ENCODE peak calls at places on chromosome 19, in four cellular contexts. O, R, Z and Y are unnamed samples.
A peak's percentile ranks its signal among the peaks of the same experiment; 100 is the strongest.

GRCh38 chr19:39681416-39681815 is 22.9 kb upstream of the LGALS14 start:
- DNase-seq in O (no peak), Z (no peak), R (no peak), Y (no peak)

GRCh38 chr19:55231391-55232283 is 3.1 kb upstream of the TMEM86B start:
- DNase-seq in O (no peak), Z (no peak), R (no peak), Y (no peak)

GRCh38 chr19:55447421-55448174 is 4.5 kb upstream of the SHISA7 start:
- DNase-seq in O (peak; percentile 58), Z (no peak), R (peak; percentile 50), Y (peak; percentile 65)

GRCh38 chr19:40217921-40218890 is at the start of gene TTC9B:
- DNase-seq in O (no peak), R (no peak), Z (no peak), Y (no peak)

GRCh38 chr19:52542984-52543664 is 15.7 kb downstream of the ZNF808 start:
- DNase-seq in R (no peak), O (no peak), Z (no peak), Y (no peak)

GRCh38 chr19:44807652-44808462 is 1.0 kb upstream of the BCAM start:
- DNase-seq in O (peak; percentile 66), R (peak; percentile 53), Z (no peak), Y (no peak)

GRCh38 chr19:55146078-55146647 is 2.8 kb downstream of the TNNT1 start:
- DNase-seq in R (no peak), Z (no peak), O (peak; percentile 67), Y (peak; percentile 26)

GRCh38 chr19:662207-662961 is 630 bp downstream of the RNF126 start:
- DNase-seq in O (peak; percentile 43), Z (peak; percentile 96), R (peak; percentile 47), Y (no peak)

GRCh38 chr19:33468361-33469170 is 53.0 kb downstream of the PEPD start:
- DNase-seq in R (no peak), Z (peak; percentile 54), O (no peak), Y (no peak)

GRCh38 chr19:8161135-8161646 is 11.8 kb upstream of the FBN3 start:
- DNase-seq in Z (no peak), O (no peak), R (no peak), Y (peak; percentile 62)

GRCh38 chr19:18683955-18684641 is 618 bp downstream of the CRTC1 start:
- DNase-seq in O (no peak), R (no peak), Z (no peak), Y (no peak)

GRCh38 chr19:43675269-43675879 is 5.4 kb upstream of the PLAUR start:
- DNase-seq in Z (no peak), R (peak; percentile 99), O (peak; percentile 96), Y (no peak)

GRCh38 chr19:8846819-8847218 is 14.6 kb downstream of the MBD3L1 start:
- DNase-seq in O (no peak), Z (no peak), R (no peak), Y (no peak)

GRCh38 chr19:48445256-48445605 is 552 bp upstream of the GRWD1 start:
- DNase-seq in O (peak; percentile 70), R (peak; percentile 91), Z (no peak), Y (no peak)

GRCh38 chr19:44720945-44721344 is 22.0 kb downstream of the CEACAM16 start:
- DNase-seq in Z (no peak), O (no peak), R (no peak), Y (no peak)

GRCh38 chr19:42028304-42029216 is 34.5 kb upstream of the ATP1A3 start:
- DNase-seq in R (no peak), Z (no peak), O (peak; percentile 36), Y (no peak)

GRCh38 chr19:45872095-45872919 is 8.2 kb downstream of the FOXA3 start:
- DNase-seq in O (no peak), R (no peak), Z (no peak), Y (no peak)